ENCODE peak calls at places on chromosomes 16 and 17, in four cellular contexts. X, R, W and D are unnamed samples.

GRCh38 chr17:33978889-33979288 is 276.2 kb upstream of the CCL2 start:
- DNase-seq in X (no peak), R (no peak), W (no peak), D (no peak)

GRCh38 chr17:28402224-28402630 is 3.8 kb downstream of the SLC46A1 start:
- DNase-seq in X (no peak), R (peak; percentile 13), W (no peak), D (no peak)

GRCh38 chr17:63984651-63985386 is 12.1 kb upstream of the SCN4A start:
- DNase-seq in X (no peak), R (no peak), W (peak; percentile 58), D (peak; percentile 46)

GRCh38 chr17:61729690-61730268 is 133.5 kb downstream of the BRIP1 start:
- DNase-seq in X (no peak), R (no peak), W (no peak), D (no peak)

GRCh38 chr16:71565812-71566700 is 10.8 kb downstream of the TAT start:
- DNase-seq in X (no peak), R (no peak), W (no peak), D (no peak)

GRCh38 chr17:73052923-73053322 is 39.6 kb downstream of the SLC39A11 start:
- DNase-seq in X (no peak), R (no peak), W (no peak), D (no peak)

GRCh38 chr16:89721644-89722391 is 481 bp downstream of the ZNF276 start:
- DNase-seq in X (peak; percentile 46), R (no peak), W (peak; percentile 88), D (peak; percentile 62)

GRCh38 chr17:36697907-36698526 is 96.6 kb downstream of the MRM1 start:
- DNase-seq in X (no peak), R (no peak), W (no peak), D (peak; percentile 44)

GRCh38 chr16:47643610-47644009 is 182.5 kb downstream of the PHKB start:
- DNase-seq in X (no peak), R (no peak), W (no peak), D (no peak)

GRCh38 chr17:43401293-43401692 is 2.5 kb downstream of the ARL4D start:
- DNase-seq in X (no peak), R (no peak), W (no peak), D (peak; percentile 62)
- H3K27ac ChIP-seq in X (no peak overlapping the region), R (peak overlapping the region; percentile 35), W (no peak overlapping the region), D (peak overlapping the region; percentile 28)

DNA sequence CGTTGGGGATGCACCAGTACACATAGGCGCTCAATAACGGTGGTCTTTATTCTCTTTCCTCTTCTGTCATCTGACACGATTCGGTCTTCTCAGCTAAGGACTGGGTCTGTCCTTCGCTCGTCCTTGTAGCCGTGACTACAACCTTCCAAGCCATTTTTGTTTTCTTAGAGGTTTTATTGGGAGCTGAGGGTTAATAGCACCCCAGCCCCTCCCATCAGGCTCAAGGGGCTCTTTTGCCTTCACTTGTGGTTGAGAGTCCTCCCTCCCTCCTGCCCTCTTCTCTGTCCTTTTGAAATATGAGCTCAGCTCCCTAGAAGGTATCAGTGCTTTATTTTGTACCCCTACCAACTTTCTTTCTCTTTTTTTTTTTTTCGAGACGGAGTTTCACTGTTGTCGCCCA is 24.7 kb downstream of the SOCS3 start:
- DNase-seq in X (no peak), R (no peak), W (no peak), D (no peak)
- H3K27ac ChIP-seq in X (no peak overlapping the region), R (no peak overlapping the region), W (no peak overlapping the region), D (no peak overlapping the region)

DNA sequence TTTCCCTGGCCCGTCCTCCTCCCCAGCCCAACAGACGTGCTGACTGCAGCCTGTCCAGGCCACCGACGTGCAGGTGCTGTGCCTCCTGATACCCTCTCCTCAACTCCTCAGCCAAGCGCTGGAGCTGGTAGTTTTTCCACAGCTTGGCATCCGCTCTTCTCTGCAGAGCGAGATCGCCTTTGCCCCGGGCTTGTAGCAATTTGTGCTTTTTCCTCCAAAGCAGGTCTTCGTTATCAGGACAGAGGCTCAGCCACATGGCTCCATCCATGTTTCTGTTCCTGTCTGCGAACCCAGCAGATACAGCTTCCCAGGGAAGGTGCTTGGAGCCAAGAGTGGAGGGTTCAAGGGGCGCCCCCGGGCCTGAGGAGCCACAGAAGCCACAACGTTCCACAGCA is 10.9 kb downstream of the CEP295NL start:
- DNase-seq in X (no peak), R (no peak), W (no peak), D (no peak)
- H3K27ac ChIP-seq in X (peak overlapping the region; percentile 91), R (peak overlapping the region; percentile 100), W (no peak overlapping the region), D (no peak overlapping the region)

GRCh38 chr16:636206-637080 is at the start of gene METTL26:
- DNase-seq in X (peak; percentile 99), R (peak; percentile 98), W (peak; percentile 89), D (peak; percentile 97)

GRCh38 chr16:634051-634670 is 1.9 kb downstream of the METTL26 start:
- DNase-seq in X (no peak), R (no peak), W (no peak), D (no peak)

GRCh38 chr16:633336-634050 is 2.6 kb downstream of the METTL26 start:
- DNase-seq in X (no peak), R (no peak), W (no peak), D (no peak)

GRCh38 chr16:635573-636205 is 416 bp downstream of the METTL26 start:
- DNase-seq in X (no peak), R (no peak), W (no peak), D (no peak)

GRCh38 chr16:634996-635395 is 1.1 kb downstream of the METTL26 start:
- DNase-seq in X (no peak), R (no peak), W (no peak), D (no peak)
- H3K27ac ChIP-seq in X (no peak overlapping the region), R (peak overlapping the region; percentile 100), W (no peak overlapping the region), D (no peak overlapping the region)

GRCh38 chr16:74725641-74726040 is 25.0 kb upstream of the MLKL start:
- DNase-seq in X (no peak), R (no peak), W (no peak), D (no peak)
- H3K27ac ChIP-seq in X (peak overlapping the region; percentile 98), R (peak overlapping the region; percentile 96), W (no peak overlapping the region), D (no peak overlapping the region)

DNA sequence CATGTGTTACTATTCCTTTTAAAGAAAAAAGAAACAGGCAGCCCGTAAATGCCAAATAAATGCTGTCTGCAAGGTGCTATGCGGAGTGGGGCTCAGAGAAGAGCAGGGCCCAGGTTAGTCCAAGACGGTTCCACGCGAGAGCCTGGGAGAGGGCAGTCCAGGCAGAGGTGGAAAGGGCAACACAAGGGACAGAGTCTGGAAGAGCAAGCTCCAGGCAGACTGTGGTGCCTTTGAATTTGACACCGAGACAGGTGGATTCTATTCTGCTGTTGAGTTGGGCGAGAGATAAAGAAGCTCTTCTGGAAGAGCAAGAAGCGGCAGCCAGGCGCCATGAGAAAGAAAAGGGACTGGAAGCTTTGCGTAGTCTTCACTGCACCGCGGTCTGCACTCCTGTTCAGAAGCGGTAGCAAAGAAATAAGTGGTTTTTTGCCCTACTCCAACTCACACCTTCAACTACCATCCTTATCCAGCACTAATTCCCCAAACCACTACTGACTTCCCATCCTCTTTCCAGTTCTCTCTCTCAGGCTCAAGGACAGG is 55.5 kb downstream of the CYTH1 start:
- DNase-seq in X (no peak), R (no peak), W (no peak), D (no peak)
- H3K27ac ChIP-seq in X (no peak overlapping the region), R (no peak overlapping the region), W (peak overlapping the region; percentile 63), D (no peak overlapping the region)